ENCODE peak calls at places on chromosome X, in seven cellular contexts. J is HCT116, V is H9, Y is DND-41, P is hepatocyte, F is IMR-90, B is mammary epithelial cell. W is an unnamed sample.

GRCh38 chrX:126697091-126697490 is 122.4 kb upstream of the PRR32 start:
- DNase-seq in Y (no peak), V (no peak), B (no peak), J (no peak), F (no peak), P (no peak), W (no peak)

GRCh38 chrX:35726176-35726575 is 72.0 kb upstream of the MAGEB16 start:
- DNase-seq in J (no peak), V (no peak), B (peak; percentile 9), F (peak; percentile 3), P (no peak), Y (no peak), W (peak; percentile 34)

GRCh38 chrX:63350551-63350950 is 581 bp downstream of the SPIN4 start:
- DNase-seq in F (no peak), P (peak; percentile 18), B (peak; percentile 29), Y (peak; percentile 47), V (peak; percentile 30), J (no peak), W (peak; percentile 38)

GRCh38 chrX:456925-457768 is 70.4 kb upstream of the PPP2R3B start:
- DNase-seq in B (no peak), F (no peak), P (no peak), V (no peak), Y (no peak), J (no peak), W (no peak)

GRCh38 chrX:122220644-122221373 is 963.3 kb upstream of the GRIA3 start:
- DNase-seq in V (peak; percentile 95), J (no peak), P (no peak), B (no peak), Y (no peak), F (no peak), W (no peak)

GRCh38 chrX:68146054-68146453 is 287.2 kb downstream of the OPHN1 start:
- DNase-seq in P (peak; percentile 44), F (peak; percentile 62), J (peak; percentile 10), V (no peak), Y (no peak), B (peak; percentile 34), W (peak; percentile 47)

GRCh38 chrX:74449322-74449936 is 28.1 kb downstream of the SLC16A2 start:
- DNase-seq in V (no peak), P (no peak), Y (peak; percentile 67), F (peak; percentile 6), B (peak; percentile 76), J (peak; percentile 35), W (peak; percentile 85)

GRCh38 chrX:1673337-1673736 is 58.5 kb downstream of the ASMT start:
- DNase-seq in Y (peak; percentile 50), F (no peak), P (peak; percentile 29), J (peak; percentile 46), B (no peak), V (peak; percentile 55), W (peak; percentile 54)

GRCh38 chrX:113421432-113421831 is 580.8 kb upstream of the AMOT start:
- DNase-seq in P (no peak), Y (no peak), J (no peak), F (no peak), B (no peak), V (no peak), W (no peak)

GRCh38 chrX:149829751-149830191 is 48.0 kb downstream of the MAGEA9 start:
- DNase-seq in P (no peak), V (no peak), Y (no peak), J (no peak), B (peak; percentile 88), F (peak; percentile 24), W (no peak)

GRCh38 chrX:29662759-29663503 is 552.4 kb upstream of the MAGEB2 start:
- DNase-seq in Y (no peak), V (no peak), B (peak; percentile 97), J (no peak), F (peak; percentile 98), P (peak; percentile 48), W (peak; percentile 95)

GRCh38 chrX:110759785-110760184 is 35.8 kb downstream of the CHRDL1 start:
- DNase-seq in F (peak; percentile 58), V (no peak), B (peak; percentile 4), P (no peak), Y (no peak), J (no peak), W (no peak)

GRCh38 chrX:29652484-29652883 is 562.9 kb upstream of the MAGEB2 start:
- DNase-seq in F (peak; percentile 82), B (peak; percentile 75), V (no peak), P (no peak), Y (no peak), J (no peak), W (peak; percentile 60)

GRCh38 chrX:54496936-54497335 is 902 bp upstream of the FGD1 start:
- DNase-seq in P (no peak), F (no peak), B (no peak), V (no peak), J (no peak), Y (no peak), W (no peak)
- H2AFZ ChIP-seq in P (peak overlapping the region; percentile 17), F (peak overlapping the region; percentile 86), B (peak overlapping the region; percentile 78), V (no peak overlapping the region), J (no peak overlapping the region), Y (no peak overlapping the region), W (no peak overlapping the region)

GRCh38 chrX:132411310-132411977 is 77.4 kb downstream of the MBNL3 start:
- DNase-seq in J (no peak), Y (no peak), F (no peak), V (no peak), P (no peak), B (no peak), W (no peak)
- H3K4me1 ChIP-seq in J (peaks cover 9% of the 10 kb centered on the region), Y (no peaks in the 10 kb centered on the region), F (no peaks in the 10 kb centered on the region), V (peaks cover 22% of the 10 kb centered on the region), P (peaks cover 8% of the 10 kb centered on the region), B (no peaks in the 10 kb centered on the region), W (no peaks in the 10 kb centered on the region)

GRCh38 chrX:11349020-11349419 is 55.8 kb downstream of the AMELX start:
- DNase-seq in V (no peak), F (no peak), B (no peak), J (no peak), P (no peak), Y (no peak), W (no peak)

GRCh38 chrX:11346283-11346682 is 53.1 kb downstream of the AMELX start:
- DNase-seq in P (no peak), B (no peak), V (no peak), F (no peak), Y (no peak), J (no peak), W (no peak)

GRCh38 chrX:11351375-11352295 is 58.4 kb downstream of the AMELX start:
- DNase-seq in P (no peak), F (peak; percentile 84), V (no peak), J (no peak), Y (no peak), B (peak; percentile 9), W (no peak)

GRCh38 chrX:11352296-11352741 is 59.1 kb downstream of the AMELX start:
- DNase-seq in V (no peak), Y (no peak), P (no peak), F (no peak), J (no peak), B (no peak), W (peak; percentile 6)

DNA sequence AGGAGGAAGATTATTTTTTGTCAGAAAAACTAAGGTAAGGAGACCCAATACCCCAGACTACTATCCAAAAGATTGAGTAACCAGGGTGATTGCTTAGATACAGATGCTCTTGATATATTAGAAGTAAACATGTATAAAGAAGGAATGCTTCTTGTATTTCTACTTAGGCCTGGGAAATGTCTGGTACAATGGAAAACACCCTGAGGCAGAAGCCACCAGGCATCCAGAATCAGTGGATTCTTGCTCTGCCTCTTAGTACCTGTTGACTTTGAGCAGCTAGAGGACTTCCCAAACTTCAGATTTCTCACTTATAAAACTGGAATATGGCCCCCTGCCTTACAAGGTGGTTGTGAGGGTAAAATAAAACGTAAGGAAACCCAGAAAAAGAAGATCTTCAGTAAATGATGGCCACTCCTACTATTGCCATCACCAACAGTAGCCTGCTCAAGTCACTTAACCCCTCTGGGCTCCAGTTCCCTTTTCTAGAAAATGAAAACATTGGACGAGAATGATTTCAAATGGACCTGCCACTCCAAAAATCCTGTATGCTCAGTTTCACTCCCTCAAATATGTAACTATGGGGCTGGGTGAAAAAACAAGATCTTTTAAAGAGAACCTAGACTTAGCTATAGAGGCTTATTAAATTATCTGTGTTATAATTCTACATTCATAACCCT is 56.6 kb downstream of the AMELX start:
- DNase-seq in B (no peak), J (no peak), Y (no peak), V (no peak), P (no peak), F (no peak), W (no peak)
- H2AFZ ChIP-seq in B (no peak overlapping the region), J (no peak overlapping the region), Y (no peak overlapping the region), V (no peak overlapping the region), P (no peak overlapping the region), F (no peak overlapping the region), W (no peak overlapping the region)

GRCh38 chrX:19870710-19871490 is 16.5 kb downstream of the SH3KBP1 start:
- DNase-seq in B (no peak), V (no peak), F (no peak), P (no peak), J (no peak), Y (no peak), W (no peak)

GRCh38 chrX:19867938-19868337 is 19.5 kb downstream of the SH3KBP1 start:
- DNase-seq in B (no peak), V (no peak), P (no peak), F (no peak), J (no peak), Y (no peak), W (no peak)

GRCh38 chrX:19870206-19870605 is 17.2 kb downstream of the SH3KBP1 start:
- DNase-seq in P (no peak), Y (no peak), V (no peak), F (no peak), B (no peak), J (no peak), W (no peak)

GRCh38 chrX:19867411-19867732 is 20.0 kb downstream of the SH3KBP1 start:
- DNase-seq in B (no peak), P (no peak), V (no peak), J (no peak), F (peak; percentile 79), Y (no peak), W (peak; percentile 14)

DNA sequence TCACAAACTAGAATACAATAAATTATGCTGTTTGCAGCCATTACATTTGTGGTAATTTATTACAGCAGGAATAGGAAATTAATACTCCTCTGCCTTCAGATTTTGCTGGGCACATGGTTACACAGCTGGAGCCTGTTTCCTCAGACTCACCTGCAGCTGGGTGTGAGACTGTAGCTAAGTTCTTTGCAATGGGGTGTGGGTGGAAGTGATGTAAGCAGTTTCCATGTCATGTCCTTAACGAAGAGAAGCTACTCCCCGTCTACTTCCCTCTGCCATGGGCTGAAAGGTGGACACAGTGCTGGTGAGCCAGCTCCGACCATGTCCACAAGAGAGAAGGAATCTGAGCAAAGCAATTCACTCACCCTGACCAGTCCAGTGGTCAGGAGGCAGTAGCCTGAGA is 18.2 kb downstream of the SH3KBP1 start:
- DNase-seq in P (no peak), F (no peak), V (no peak), Y (peak; percentile 30), J (no peak), B (no peak), W (no peak)
- H3K4me1 ChIP-seq in P (no peaks in the 10 kb centered on the region), F (peaks cover 6% of the 10 kb centered on the region), V (no peaks in the 10 kb centered on the region), Y (peaks cover 74% of the 10 kb centered on the region), J (no peaks in the 10 kb centered on the region), B (no peaks in the 10 kb centered on the region), W (no peaks in the 10 kb centered on the region)